ENCODE peak calls at places on chromosomes 13 and 19, in six cellular contexts. S is CD8-positive, alpha-beta memory T cell; T is activated CD4-positive, alpha-beta T cell treated with anti-CD3 and anti-CD28 coated beads for 24 hours; L is H9; F is BJ; P is immature natural killer cell. D is an unnamed sample.
A peak's percentile ranks its signal among the peaks of the same experiment; 100 is the strongest.

GRCh38 chr13:38687246-38688229 is 661 bp downstream of the FREM2 start:
- DNase-seq in S (no peak), T (no peak), L (peak; percentile 51), F (no peak), P (no peak), D (no peak)

GRCh38 chr19:41616785-41617621 is 9.9 kb downstream of the CEACAM4 start:
- DNase-seq in S (no peak), T (no peak), L (peak; percentile 30), F (no peak), P (no peak), D (no peak)

GRCh38 chr19:30450101-30450500 is 77.9 kb downstream of the ZNF536 start:
- DNase-seq in S (no peak), T (no peak), L (peak; percentile 69), F (no peak), P (no peak), D (no peak)

GRCh38 chr19:12994701-12995595 is at the start of gene NFIX:
- DNase-seq in S (peak; percentile 71), T (peak; percentile 40), L (no peak), F (no peak), P (peak; percentile 75), D (no peak)

GRCh38 chr13:89363144-89363543 is 1692.0 kb downstream of the SLITRK5 start:
- DNase-seq in S (no peak), T (no peak), L (peak; percentile 76), F (no peak), P (no peak), D (no peak)

GRCh38 chr19:13689050-13689449 is 75.3 kb upstream of the MRI1 start:
- DNase-seq in S (no peak), T (no peak), L (peak; percentile 54), F (no peak), P (no peak), D (no peak)

GRCh38 chr13:107271226-107271625 is 703.3 kb upstream of the ARGLU1 start:
- DNase-seq in S (no peak), T (no peak), L (peak; percentile 71), F (no peak), P (no peak), D (no peak)

GRCh38 chr19:34502582-34503545 is 21.3 kb downstream of the WTIP start:
- DNase-seq in S (no peak), T (no peak), L (no peak), F (no peak), P (no peak), D (no peak)

GRCh38 chr13:37905736-37906135 is 36.2 kb upstream of the TRPC4 start:
- DNase-seq in S (no peak), T (no peak), L (no peak), F (no peak), P (no peak), D (no peak)

GRCh38 chr13:23081246-23081645 is 99.5 kb upstream of the SGCG start:
- DNase-seq in S (no peak), T (no peak), L (no peak), F (no peak), P (no peak), D (no peak)

GRCh38 chr13:98974053-98974452 is 3.8 kb downstream of the DOCK9 start:
- DNase-seq in S (no peak), T (no peak), L (no peak), F (no peak), P (no peak), D (no peak)

GRCh38 chr19:46014534-46014933 is 8.3 kb downstream of the PGLYRP1 start:
- DNase-seq in S (no peak), T (no peak), L (no peak), F (no peak), P (no peak), D (no peak)

GRCh38 chr13:33057019-33057785 is 41.0 kb downstream of the KL start:
- DNase-seq in S (no peak), T (no peak), L (no peak), F (no peak), P (no peak), D (no peak)

GRCh38 chr13:27917121-27917947 is 2.5 kb upstream of the PDX1 start:
- DNase-seq in S (no peak), T (no peak), L (peak; percentile 60), F (no peak), P (no peak), D (no peak)

GRCh38 chr19:15297416-15298224 is 34.7 kb downstream of the BRD4 start:
- DNase-seq in S (no peak), T (no peak), L (no peak), F (peak; percentile 75), P (no peak), D (no peak)

GRCh38 chr13:75219479-75220237 is 262.3 kb downstream of the TBC1D4 start:
- DNase-seq in S (peak; percentile 79), T (peak; percentile 82), L (peak; percentile 85), F (no peak), P (peak; percentile 67), D (peak; percentile 75)

GRCh38 chr13:22235285-22235949 is 564.5 kb downstream of the FGF9 start:
- DNase-seq in S (no peak), T (no peak), L (peak; percentile 57), F (no peak), P (no peak), D (no peak)

GRCh38 chr19:27393591-27393990 is 1819.4 kb downstream of the UQCRFS1 start:
- DNase-seq in S (no peak), T (no peak), L (no peak), F (no peak), P (no peak), D (no peak)

GRCh38 chr13:59494560-59494970 is 669.2 kb downstream of the DIAPH3 start:
- DNase-seq in S (no peak), T (no peak), L (no peak), F (peak; percentile 48), P (no peak), D (no peak)

GRCh38 chr13:34066344-34066743 is 248.4 kb downstream of the RFC3 start:
- DNase-seq in S (no peak), T (no peak), L (no peak), F (no peak), P (no peak), D (no peak)

GRCh38 chr13:110713981-110714797 is 689 bp downstream of the ING1 start:
- DNase-seq in S (peak; percentile 88), T (peak; percentile 46), L (peak; percentile 42), F (no peak), P (peak; percentile 61), D (peak; percentile 21)

D was measured in amygdala.